ENCODE peak calls at places on chromosomes 6 and 20, in eight cellular contexts. One of them, this sample, is unnamed.

GRCh38 chr20:25033250-25033940 is 24.5 kb downstream of the ACSS1 start:
- DNase-seq in cardiac fibroblast: no peak
- DNase-seq in AG10803: no peak
- DNase-seq in right cardiac atrium: no peak
- DNase-seq in AG08396: no peak
- DNase-seq in myocyte: no peak
- DNase-seq in NCI-H146: no peak
- DNase-seq in left ventricle myocardium superior: no peak
- DNase-seq in this sample: no peak

GRCh38 chr20:15867017-15867416 is 706.2 kb downstream of the KIF16B start:
- DNase-seq in myocyte: no peak
- DNase-seq in left ventricle myocardium superior: no peak
- DNase-seq in cardiac fibroblast: no peak
- DNase-seq in right cardiac atrium: no peak
- DNase-seq in NCI-H146: no peak
- DNase-seq in AG10803: no peak
- DNase-seq in AG08396: no peak
- DNase-seq in this sample: no peak

GRCh38 chr6:1371933-1372332 is 17.4 kb upstream of the FOXF2 start:
- DNase-seq in myocyte: no peak
- DNase-seq in AG08396: no peak
- DNase-seq in NCI-H146: no peak
- DNase-seq in left ventricle myocardium superior: no peak
- DNase-seq in right cardiac atrium: no peak
- DNase-seq in AG10803: no peak
- DNase-seq in cardiac fibroblast: no peak
- DNase-seq in this sample: no peak

GRCh38 chr6:111724505-111724904 is 118.8 kb upstream of the TRAF3IP2 start:
- DNase-seq in AG10803: no peak
- DNase-seq in AG08396: no peak
- DNase-seq in right cardiac atrium: no peak
- DNase-seq in left ventricle myocardium superior: no peak
- DNase-seq in myocyte: no peak
- DNase-seq in cardiac fibroblast: no peak
- DNase-seq in NCI-H146: no peak
- DNase-seq in this sample: no peak

GRCh38 chr6:21348462-21349195 is 244.9 kb upstream of the SOX4 start:
- DNase-seq in AG08396: peak
- DNase-seq in cardiac fibroblast: peak
- DNase-seq in NCI-H146: peak
- DNase-seq in left ventricle myocardium superior: no peak
- DNase-seq in AG10803: peak
- DNase-seq in myocyte: peak
- DNase-seq in right cardiac atrium: peak
- DNase-seq in this sample: no peak

GRCh38 chr20:25047766-25048165 is 10.2 kb downstream of the ACSS1 start:
- DNase-seq in AG10803: no peak
- DNase-seq in left ventricle myocardium superior: no peak
- DNase-seq in AG08396: no peak
- DNase-seq in right cardiac atrium: no peak
- DNase-seq in cardiac fibroblast: no peak
- DNase-seq in NCI-H146: no peak
- DNase-seq in myocyte: no peak
- DNase-seq in this sample: no peak

GRCh38 chr20:50283922-50284810 is 93.5 kb downstream of the CEBPB start:
- DNase-seq in AG08396: no peak
- DNase-seq in myocyte: peak
- DNase-seq in AG10803: peak
- DNase-seq in right cardiac atrium: peak
- DNase-seq in NCI-H146: peak
- DNase-seq in left ventricle myocardium superior: no peak
- DNase-seq in cardiac fibroblast: peak
- DNase-seq in this sample: peak

GRCh38 chr20:17659801-17660200 is 22.2 kb downstream of the RRBP1 start:
- DNase-seq in right cardiac atrium: no peak
- DNase-seq in left ventricle myocardium superior: no peak
- DNase-seq in AG08396: no peak
- DNase-seq in cardiac fibroblast: no peak
- DNase-seq in NCI-H146: no peak
- DNase-seq in myocyte: no peak
- DNase-seq in AG10803: no peak
- DNase-seq in this sample: no peak

GRCh38 chr20:32358883-32359632 is 927 bp downstream of the ASXL1 start:
- DNase-seq in AG10803: peak
- DNase-seq in left ventricle myocardium superior: peak
- DNase-seq in myocyte: peak
- DNase-seq in NCI-H146: peak
- DNase-seq in AG08396: peak
- DNase-seq in cardiac fibroblast: peak
- DNase-seq in right cardiac atrium: peak
- DNase-seq in this sample: peak

GRCh38 chr6:28587746-28588075 is 62.0 kb downstream of the GPX5 start:
- DNase-seq in left ventricle myocardium superior: no peak
- DNase-seq in myocyte: no peak
- DNase-seq in right cardiac atrium: no peak
- DNase-seq in AG10803: no peak
- DNase-seq in NCI-H146: no peak
- DNase-seq in AG08396: no peak
- DNase-seq in cardiac fibroblast: no peak
- DNase-seq in this sample: no peak

GRCh38 chr20:25399038-25399430 is 8.4 kb upstream of the ABHD12 start:
- DNase-seq in cardiac fibroblast: peak
- DNase-seq in left ventricle myocardium superior: no peak
- DNase-seq in AG10803: peak
- DNase-seq in right cardiac atrium: no peak
- DNase-seq in myocyte: peak
- DNase-seq in NCI-H146: peak
- DNase-seq in AG08396: peak
- DNase-seq in this sample: peak

GRCh38 chr20:22404609-22405170 is 179.7 kb downstream of the FOXA2 start:
- DNase-seq in cardiac fibroblast: peak
- DNase-seq in myocyte: no peak
- DNase-seq in left ventricle myocardium superior: no peak
- DNase-seq in NCI-H146: peak
- DNase-seq in AG10803: peak
- DNase-seq in AG08396: no peak
- DNase-seq in right cardiac atrium: no peak
- DNase-seq in this sample: no peak

GRCh38 chr6:33633462-33634158 is 12.5 kb downstream of the ITPR3 start:
- DNase-seq in AG10803: peak
- DNase-seq in myocyte: peak
- DNase-seq in AG08396: peak
- DNase-seq in right cardiac atrium: peak
- DNase-seq in NCI-H146: peak
- DNase-seq in cardiac fibroblast: peak
- DNase-seq in left ventricle myocardium superior: peak
- DNase-seq in this sample: peak

GRCh38 chr6:155219299-155219698 is 44.5 kb upstream of the CLDN20 start:
- DNase-seq in myocyte: no peak
- DNase-seq in left ventricle myocardium superior: no peak
- DNase-seq in NCI-H146: no peak
- DNase-seq in cardiac fibroblast: no peak
- DNase-seq in AG10803: no peak
- DNase-seq in AG08396: no peak
- DNase-seq in right cardiac atrium: no peak
- DNase-seq in this sample: no peak

GRCh38 chr6:169978615-169979161 is 227.3 kb downstream of the ERMARD start:
- DNase-seq in NCI-H146: no peak
- DNase-seq in AG08396: peak
- DNase-seq in AG10803: peak
- DNase-seq in left ventricle myocardium superior: no peak
- DNase-seq in myocyte: peak
- DNase-seq in cardiac fibroblast: no peak
- DNase-seq in right cardiac atrium: no peak
- DNase-seq in this sample: peak

GRCh38 chr6:40082278-40083043 is 148.2 kb upstream of the MOCS1 start:
- DNase-seq in cardiac fibroblast: no peak
- DNase-seq in AG08396: no peak
- DNase-seq in NCI-H146: no peak
- DNase-seq in myocyte: no peak
- DNase-seq in AG10803: no peak
- DNase-seq in right cardiac atrium: no peak
- DNase-seq in left ventricle myocardium superior: no peak
- DNase-seq in this sample: no peak

GRCh38 chr6:157542405-157542943 is 161.5 kb downstream of the ZDHHC14 start:
- DNase-seq in myocyte: no peak
- DNase-seq in right cardiac atrium: no peak
- DNase-seq in AG10803: no peak
- DNase-seq in AG08396: no peak
- DNase-seq in NCI-H146: no peak
- DNase-seq in cardiac fibroblast: no peak
- DNase-seq in left ventricle myocardium superior: no peak
- DNase-seq in this sample: no peak

GRCh38 chr20:14445310-14445709 is 107.9 kb upstream of the FLRT3 start:
- DNase-seq in left ventricle myocardium superior: no peak
- DNase-seq in NCI-H146: no peak
- DNase-seq in cardiac fibroblast: peak
- DNase-seq in right cardiac atrium: no peak
- DNase-seq in myocyte: peak
- DNase-seq in AG08396: peak
- DNase-seq in AG10803: peak
- DNase-seq in this sample: peak

GRCh38 chr20:20624914-20625313 is 87.5 kb downstream of the RALGAPA2 start:
- DNase-seq in AG10803: no peak
- DNase-seq in right cardiac atrium: no peak
- DNase-seq in AG08396: no peak
- DNase-seq in myocyte: no peak
- DNase-seq in left ventricle myocardium superior: no peak
- DNase-seq in NCI-H146: peak
- DNase-seq in cardiac fibroblast: no peak
- DNase-seq in this sample: no peak

GRCh38 chr20:4593149-4593525 is 128.6 kb upstream of the PRND start:
- DNase-seq in myocyte: no peak
- DNase-seq in cardiac fibroblast: no peak
- DNase-seq in NCI-H146: no peak
- DNase-seq in AG08396: no peak
- DNase-seq in right cardiac atrium: no peak
- DNase-seq in AG10803: no peak
- DNase-seq in left ventricle myocardium superior: no peak
- DNase-seq in this sample: no peak

GRCh38 chr6:104995989-104996617 is 39.2 kb downstream of the LIN28B start:
- DNase-seq in cardiac fibroblast: peak
- DNase-seq in myocyte: peak
- DNase-seq in AG10803: peak
- DNase-seq in left ventricle myocardium superior: no peak
- DNase-seq in AG08396: peak
- DNase-seq in right cardiac atrium: no peak
- DNase-seq in NCI-H146: no peak
- DNase-seq in this sample: peak

GRCh38 chr20:37095108-37095608 is 639 bp downstream of the RBL1 start:
- DNase-seq in NCI-H146: peak
- DNase-seq in myocyte: no peak
- DNase-seq in AG10803: no peak
- DNase-seq in left ventricle myocardium superior: no peak
- DNase-seq in cardiac fibroblast: peak
- DNase-seq in AG08396: peak
- DNase-seq in right cardiac atrium: no peak
- DNase-seq in this sample: peak

GRCh38 chr6:10837009-10837691 is 1.2 kb downstream of the MAK start:
- DNase-seq in AG08396: peak
- DNase-seq in cardiac fibroblast: peak
- DNase-seq in NCI-H146: no peak
- DNase-seq in left ventricle myocardium superior: peak
- DNase-seq in AG10803: no peak
- DNase-seq in myocyte: peak
- DNase-seq in right cardiac atrium: peak
- DNase-seq in this sample: peak

GRCh38 chr6:788058-788457 is 95.1 kb upstream of the EXOC2 start:
- DNase-seq in right cardiac atrium: no peak
- DNase-seq in AG08396: no peak
- DNase-seq in NCI-H146: no peak
- DNase-seq in myocyte: no peak
- DNase-seq in AG10803: no peak
- DNase-seq in left ventricle myocardium superior: no peak
- DNase-seq in cardiac fibroblast: no peak
- DNase-seq in this sample: no peak

GRCh38 chr6:34182751-34183531 is 37.1 kb upstream of the GRM4 start:
- DNase-seq in AG08396: no peak
- DNase-seq in cardiac fibroblast: no peak
- DNase-seq in NCI-H146: no peak
- DNase-seq in AG10803: peak
- DNase-seq in myocyte: no peak
- DNase-seq in left ventricle myocardium superior: no peak
- DNase-seq in right cardiac atrium: no peak
- DNase-seq in this sample: no peak

GRCh38 chr6:38404900-38405556 is 234.7 kb downstream of the BTBD9 start:
- DNase-seq in AG10803: peak
- DNase-seq in cardiac fibroblast: peak
- DNase-seq in left ventricle myocardium superior: no peak
- DNase-seq in myocyte: no peak
- DNase-seq in right cardiac atrium: no peak
- DNase-seq in NCI-H146: no peak
- DNase-seq in AG08396: no peak
- DNase-seq in this sample: peak

GRCh38 chr6:21898107-21898796 is 304.7 kb downstream of the SOX4 start:
- DNase-seq in AG08396: no peak
- DNase-seq in right cardiac atrium: no peak
- DNase-seq in left ventricle myocardium superior: no peak
- DNase-seq in cardiac fibroblast: no peak
- DNase-seq in NCI-H146: no peak
- DNase-seq in AG10803: no peak
- DNase-seq in myocyte: no peak
- DNase-seq in this sample: peak

GRCh38 chr6:12516070-12516469 is 200.5 kb upstream of the PHACTR1 start:
- DNase-seq in left ventricle myocardium superior: no peak
- DNase-seq in right cardiac atrium: peak
- DNase-seq in cardiac fibroblast: peak
- DNase-seq in myocyte: peak
- DNase-seq in AG10803: peak
- DNase-seq in NCI-H146: no peak
- DNase-seq in AG08396: peak
- DNase-seq in this sample: no peak

GRCh38 chr20:37220796-37221195 is 40.8 kb downstream of the GHRH start:
- DNase-seq in AG10803: peak
- DNase-seq in myocyte: no peak
- DNase-seq in left ventricle myocardium superior: no peak
- DNase-seq in AG08396: no peak
- DNase-seq in cardiac fibroblast: peak
- DNase-seq in NCI-H146: no peak
- DNase-seq in right cardiac atrium: no peak
- DNase-seq in this sample: no peak

GRCh38 chr6:15441215-15441868 is 195.5 kb downstream of the JARID2 start:
- DNase-seq in left ventricle myocardium superior: no peak
- DNase-seq in cardiac fibroblast: peak
- DNase-seq in AG08396: peak
- DNase-seq in right cardiac atrium: no peak
- DNase-seq in AG10803: peak
- DNase-seq in NCI-H146: peak
- DNase-seq in myocyte: peak
- DNase-seq in this sample: peak

GRCh38 chr6:109816452-109817374 is 125.6 kb downstream of the FIG4 start:
- DNase-seq in myocyte: peak
- DNase-seq in AG10803: no peak
- DNase-seq in left ventricle myocardium superior: no peak
- DNase-seq in cardiac fibroblast: no peak
- DNase-seq in right cardiac atrium: no peak
- DNase-seq in NCI-H146: peak
- DNase-seq in AG08396: no peak
- DNase-seq in this sample: no peak

GRCh38 chr6:3385660-3386151 is 71.1 kb downstream of the SLC22A23 start:
- DNase-seq in AG10803: peak
- DNase-seq in AG08396: no peak
- DNase-seq in left ventricle myocardium superior: no peak
- DNase-seq in myocyte: peak
- DNase-seq in cardiac fibroblast: peak
- DNase-seq in right cardiac atrium: no peak
- DNase-seq in NCI-H146: no peak
- DNase-seq in this sample: no peak

This sample was measured in RWPE1.